ENCODE peak calls at places on chromosomes 2 and 18, in four cellular contexts. K is activated CD8-positive, alpha-beta memory T cell treated with anti-CD3 and anti-CD28 coated beads for 1 hour; R is left colon; B is stimulated activated naive CD4-positive, alpha-beta T cell. E is an unnamed sample.

GRCh38 chr2:54986266-54986665 is 64.0 kb downstream of the RTN4 start:
- DNase-seq in R (no peak), B (no peak), K (no peak), E (no peak)

GRCh38 chr2:16508061-16508851 is 157.4 kb downstream of the CYRIA start:
- DNase-seq in K (no peak), B (no peak), R (peak), E (no peak)

GRCh38 chr2:43207553-43208300 is 18.7 kb downstream of the ZFP36L2 start:
- DNase-seq in R (no peak), K (no peak), B (no peak), E (no peak)

GRCh38 chr2:46847185-46847710 is 68.4 kb downstream of the MCFD2 start:
- DNase-seq in R (peak), K (no peak), B (no peak), E (no peak)

GRCh38 chr18:3966246-3966984 is 488.7 kb downstream of the DLGAP1 start:
- DNase-seq in R (no peak), K (no peak), B (no peak), E (no peak)

GRCh38 chr2:120979921-120980320 is 244.3 kb downstream of the GLI2 start:
- DNase-seq in B (no peak), K (no peak), R (no peak), E (no peak)

GRCh38 chr2:72871880-72872279 is 15.3 kb upstream of the SPR start:
- DNase-seq in K (no peak), R (no peak), B (no peak), E (no peak)

GRCh38 chr18:53747761-53748160 is 476.7 kb downstream of the MBD2 start:
- DNase-seq in R (no peak), K (no peak), B (no peak), E (no peak)

GRCh38 chr2:201888476-201888875 is 82.1 kb downstream of the CDK15 start:
- DNase-seq in K (no peak), B (no peak), R (no peak), E (no peak)

GRCh38 chr2:115568643-115569042 is 1126.2 kb downstream of the DPP10 start:
- DNase-seq in B (no peak), K (no peak), R (no peak), E (no peak)

GRCh38 chr18:63074987-63075404 is 244.6 kb downstream of the BCL2 start:
- DNase-seq in R (peak), B (peak), K (peak), E (peak)